ENCODE peak calls at places on chromosomes 1 and 21, in five cellular contexts. One of them, this sample, is unnamed.

GRCh38 chr1:207003216-207003615 is 29.3 kb downstream of the C1orf116 start:
- DNase-seq in SK-N-SH: no peak
- DNase-seq in left cardiac atrium: no peak
- DNase-seq in HFF-Myc: no peak
- DNase-seq in germinal center: no peak
- DNase-seq in this sample: no peak

GRCh38 chr1:39826583-39826982 is 37.9 kb upstream of the BMP8B start:
- DNase-seq in SK-N-SH: peak; percentile 53
- DNase-seq in left cardiac atrium: no peak
- DNase-seq in HFF-Myc: no peak
- DNase-seq in germinal center: no peak
- DNase-seq in this sample: peak; percentile 21

GRCh38 chr1:161304927-161305871 is 4.6 kb downstream of the MPZ start:
- DNase-seq in SK-N-SH: peak; percentile 39
- DNase-seq in left cardiac atrium: no peak
- DNase-seq in HFF-Myc: no peak
- DNase-seq in germinal center: no peak
- DNase-seq in this sample: no peak

GRCh38 chr1:33400153-33400552 is 30.7 kb downstream of the PHC2 start:
- DNase-seq in SK-N-SH: no peak
- DNase-seq in left cardiac atrium: no peak
- DNase-seq in HFF-Myc: no peak
- DNase-seq in germinal center: no peak
- DNase-seq in this sample: no peak

GRCh38 chr1:101170506-101171050 is 66.2 kb upstream of the S1PR1 start:
- DNase-seq in SK-N-SH: no peak
- DNase-seq in left cardiac atrium: peak; percentile 33
- DNase-seq in HFF-Myc: no peak
- DNase-seq in germinal center: no peak
- DNase-seq in this sample: no peak

GRCh38 chr1:203250936-203251335 is 21.5 kb upstream of the CHIT1 start:
- DNase-seq in SK-N-SH: no peak
- DNase-seq in left cardiac atrium: no peak
- DNase-seq in HFF-Myc: no peak
- DNase-seq in germinal center: no peak
- DNase-seq in this sample: no peak

GRCh38 chr1:43900386-43900785 is 33.2 kb upstream of the ARTN start:
- DNase-seq in SK-N-SH: no peak
- DNase-seq in left cardiac atrium: no peak
- DNase-seq in HFF-Myc: no peak
- DNase-seq in germinal center: no peak
- DNase-seq in this sample: no peak

GRCh38 chr1:39391741-39392679 is 99.4 kb upstream of the BMP8A start:
- DNase-seq in SK-N-SH: no peak
- DNase-seq in left cardiac atrium: no peak
- DNase-seq in HFF-Myc: peak; percentile 56
- DNase-seq in germinal center: no peak
- DNase-seq in this sample: no peak

GRCh38 chr1:175338447-175339135 is 146.0 kb upstream of the KIAA0040 start:
- DNase-seq in SK-N-SH: peak; percentile 41
- DNase-seq in left cardiac atrium: no peak
- DNase-seq in HFF-Myc: no peak
- DNase-seq in germinal center: peak; percentile 57
- DNase-seq in this sample: peak; percentile 40

GRCh38 chr1:116874622-116875277 is 35.0 kb upstream of the PTGFRN start:
- DNase-seq in SK-N-SH: no peak
- DNase-seq in left cardiac atrium: no peak
- DNase-seq in HFF-Myc: no peak
- DNase-seq in germinal center: no peak
- DNase-seq in this sample: no peak

GRCh38 chr1:59691261-59691660 is 123.5 kb upstream of the HOOK1 start:
- DNase-seq in SK-N-SH: no peak
- DNase-seq in left cardiac atrium: peak; percentile 31
- DNase-seq in HFF-Myc: no peak
- DNase-seq in germinal center: no peak
- DNase-seq in this sample: no peak

GRCh38 chr1:6459850-6460265 is 6.1 kb downstream of the TNFRSF25 start:
- DNase-seq in SK-N-SH: no peak
- DNase-seq in left cardiac atrium: no peak
- DNase-seq in HFF-Myc: no peak
- DNase-seq in germinal center: no peak
- DNase-seq in this sample: no peak

GRCh38 chr1:237975903-237976302 is 85.2 kb upstream of the ZP4 start:
- DNase-seq in SK-N-SH: no peak
- DNase-seq in left cardiac atrium: no peak
- DNase-seq in HFF-Myc: no peak
- DNase-seq in germinal center: no peak
- DNase-seq in this sample: no peak

GRCh38 chr1:53075761-53076163 is 13.7 kb downstream of the PODN start:
- DNase-seq in SK-N-SH: peak; percentile 20
- DNase-seq in left cardiac atrium: peak; percentile 18
- DNase-seq in HFF-Myc: no peak
- DNase-seq in germinal center: no peak
- DNase-seq in this sample: no peak

GRCh38 chr1:12549460-12550349 is 68.3 kb downstream of the DHRS3 start:
- DNase-seq in SK-N-SH: no peak
- DNase-seq in left cardiac atrium: peak; percentile 73
- DNase-seq in HFF-Myc: peak; percentile 81
- DNase-seq in germinal center: no peak
- DNase-seq in this sample: no peak

GRCh38 chr1:150484861-150485260 is 2.4 kb upstream of the TARS2 start:
- DNase-seq in SK-N-SH: no peak
- DNase-seq in left cardiac atrium: no peak
- DNase-seq in HFF-Myc: no peak
- DNase-seq in germinal center: no peak
- DNase-seq in this sample: no peak

GRCh38 chr1:115790846-115791245 is 22.3 kb upstream of the CASQ2 start:
- DNase-seq in SK-N-SH: no peak
- DNase-seq in left cardiac atrium: no peak
- DNase-seq in HFF-Myc: no peak
- DNase-seq in germinal center: no peak
- DNase-seq in this sample: no peak

GRCh38 chr1:170445096-170445495 is 86.9 kb upstream of the GORAB start:
- DNase-seq in SK-N-SH: no peak
- DNase-seq in left cardiac atrium: no peak
- DNase-seq in HFF-Myc: peak; percentile 40
- DNase-seq in germinal center: no peak
- DNase-seq in this sample: no peak

GRCh38 chr1:178501705-178502329 is 5.1 kb upstream of the CLEC20A start:
- DNase-seq in SK-N-SH: peak; percentile 85
- DNase-seq in left cardiac atrium: peak; percentile 75
- DNase-seq in HFF-Myc: peak; percentile 38
- DNase-seq in germinal center: peak; percentile 80
- DNase-seq in this sample: peak; percentile 70

GRCh38 chr1:204204944-204205343 is 8.7 kb upstream of the KISS1 start:
- DNase-seq in SK-N-SH: no peak
- DNase-seq in left cardiac atrium: no peak
- DNase-seq in HFF-Myc: no peak
- DNase-seq in germinal center: no peak
- DNase-seq in this sample: no peak

GRCh38 chr1:118304722-118305344 is 119.8 kb upstream of the SPAG17 start:
- DNase-seq in SK-N-SH: peak; percentile 2
- DNase-seq in left cardiac atrium: no peak
- DNase-seq in HFF-Myc: no peak
- DNase-seq in germinal center: no peak
- DNase-seq in this sample: no peak

GRCh38 chr1:101360506-101360905 is 123.7 kb downstream of the S1PR1 start:
- DNase-seq in SK-N-SH: no peak
- DNase-seq in left cardiac atrium: no peak
- DNase-seq in HFF-Myc: no peak
- DNase-seq in germinal center: no peak
- DNase-seq in this sample: no peak

GRCh38 chr1:237851209-237851845 is 39.4 kb downstream of the ZP4 start:
- DNase-seq in SK-N-SH: peak; percentile 50
- DNase-seq in left cardiac atrium: peak; percentile 40
- DNase-seq in HFF-Myc: no peak
- DNase-seq in germinal center: no peak
- DNase-seq in this sample: peak; percentile 59

GRCh38 chr1:35554261-35555211 is 2.7 kb downstream of the KIAA0319L start:
- DNase-seq in SK-N-SH: no peak
- DNase-seq in left cardiac atrium: no peak
- DNase-seq in HFF-Myc: no peak
- DNase-seq in germinal center: no peak
- DNase-seq in this sample: no peak

GRCh38 chr1:7104053-7104738 is 318.9 kb downstream of the CAMTA1 start:
- DNase-seq in SK-N-SH: no peak
- DNase-seq in left cardiac atrium: no peak
- DNase-seq in HFF-Myc: no peak
- DNase-seq in germinal center: no peak
- DNase-seq in this sample: no peak

GRCh38 chr1:30524840-30525617 is 198.4 kb downstream of the MATN1 start:
- DNase-seq in SK-N-SH: no peak
- DNase-seq in left cardiac atrium: no peak
- DNase-seq in HFF-Myc: no peak
- DNase-seq in germinal center: no peak
- DNase-seq in this sample: no peak

GRCh38 chr21:44711327-44712202 is at the start of gene TSPEAR:
- DNase-seq in SK-N-SH: peak; percentile 48
- DNase-seq in left cardiac atrium: no peak
- DNase-seq in HFF-Myc: no peak
- DNase-seq in germinal center: no peak
- DNase-seq in this sample: no peak

GRCh38 chr1:115833806-115834205 is 7.1 kb downstream of the NHLH2 start:
- DNase-seq in SK-N-SH: no peak
- DNase-seq in left cardiac atrium: no peak
- DNase-seq in HFF-Myc: no peak
- DNase-seq in germinal center: no peak
- DNase-seq in this sample: no peak

GRCh38 chr21:36539434-36540150 is 59.7 kb upstream of the CLDN14 start:
- DNase-seq in SK-N-SH: no peak
- DNase-seq in left cardiac atrium: no peak
- DNase-seq in HFF-Myc: no peak
- DNase-seq in germinal center: no peak
- DNase-seq in this sample: no peak

GRCh38 chr1:243944429-243945160 is 94.6 kb upstream of the AKT3 start:
- DNase-seq in SK-N-SH: no peak
- DNase-seq in left cardiac atrium: no peak
- DNase-seq in HFF-Myc: no peak
- DNase-seq in germinal center: no peak
- DNase-seq in this sample: no peak

GRCh38 chr1:38938722-38939260 is 2.8 kb downstream of the RHBDL2 start:
- DNase-seq in SK-N-SH: no peak
- DNase-seq in left cardiac atrium: no peak
- DNase-seq in HFF-Myc: no peak
- DNase-seq in germinal center: no peak
- DNase-seq in this sample: no peak

GRCh38 chr1:33986389-33987095 is 122.7 kb downstream of the HMGB4 start:
- DNase-seq in SK-N-SH: no peak
- DNase-seq in left cardiac atrium: peak; percentile 73
- DNase-seq in HFF-Myc: no peak
- DNase-seq in germinal center: no peak
- DNase-seq in this sample: no peak

GRCh38 chr1:183443466-183443865 is 25.3 kb upstream of the NMNAT2 start:
- DNase-seq in SK-N-SH: no peak
- DNase-seq in left cardiac atrium: no peak
- DNase-seq in HFF-Myc: no peak
- DNase-seq in germinal center: no peak
- DNase-seq in this sample: no peak

GRCh38 chr1:146032613-146033219 is 11.2 kb upstream of the HJV start:
- DNase-seq in SK-N-SH: peak; percentile 47
- DNase-seq in left cardiac atrium: no peak
- DNase-seq in HFF-Myc: no peak
- DNase-seq in germinal center: peak; percentile 28
- DNase-seq in this sample: peak; percentile 78

GRCh38 chr1:64823691-64824476 is 79.0 kb downstream of the RAVER2 start:
- DNase-seq in SK-N-SH: peak; percentile 64
- DNase-seq in left cardiac atrium: no peak
- DNase-seq in HFF-Myc: peak; percentile 73
- DNase-seq in germinal center: peak; percentile 40
- DNase-seq in this sample: peak; percentile 68

GRCh38 chr1:47731730-47732129 is 265.5 kb downstream of the TRABD2B start:
- DNase-seq in SK-N-SH: no peak
- DNase-seq in left cardiac atrium: no peak
- DNase-seq in HFF-Myc: no peak
- DNase-seq in germinal center: no peak
- DNase-seq in this sample: no peak

This sample was measured in MM.1S.